ENCODE peak calls at places on chromosomes 11 and 22, in six cellular contexts. X is K562; E is lower leg skin; V is tibial artery; L is A549; P is CD8-positive, alpha-beta T cell. Q is an unnamed sample.

GRCh38 chr22:38705235-38706100 is at the start of gene GTPBP1:
- DNase-seq in V (peak; percentile 100), L (peak; percentile 100), X (peak; percentile 86), P (peak; percentile 95), E (peak; percentile 100), Q (peak; percentile 100)

GRCh38 chr22:23984430-23984829 is 4.5 kb downstream of the GSTT2 start:
- DNase-seq in L (peak; percentile 58), P (no peak), X (no peak), V (no peak), E (no peak), Q (no peak)

GRCh38 chr22:40922484-40923303 is 28.5 kb upstream of the RBX1 start:
- DNase-seq in X (peak; percentile 26), L (peak; percentile 47), E (peak; percentile 16), V (no peak), P (no peak), Q (peak; percentile 40)

GRCh38 chr22:39233736-39234120 is 11.1 kb downstream of the PDGFB start:
- DNase-seq in X (no peak), L (no peak), E (no peak), V (no peak), P (no peak), Q (no peak)

GRCh38 chr11:121563003-121563402 is 110.2 kb upstream of the SORL1-AS1 start:
- DNase-seq in L (no peak), V (no peak), X (no peak), P (no peak), E (no peak), Q (no peak)

GRCh38 chr11:76577199-76577920 is 93.2 kb downstream of the LRRC32 start:
- DNase-seq in P (no peak), V (no peak), X (no peak), E (no peak), L (peak; percentile 58), Q (no peak)

GRCh38 chr11:86606270-86606848 is 66.1 kb downstream of the ME3 start:
- DNase-seq in L (no peak), V (no peak), P (no peak), E (no peak), X (no peak), Q (no peak)

GRCh38 chr11:74820763-74821162 is 72.1 kb downstream of the RNF169 start:
- DNase-seq in P (no peak), E (no peak), V (no peak), X (no peak), L (peak; percentile 27), Q (no peak)

GRCh38 chr11:1023811-1024596 is 12.5 kb downstream of the MUC6 start:
- DNase-seq in V (no peak), L (no peak), X (no peak), P (no peak), E (no peak), Q (no peak)

GRCh38 chr22:17369553-17370035 is 334 bp downstream of the CECR2 start:
- DNase-seq in L (no peak), E (no peak), P (no peak), X (no peak), V (no peak), Q (no peak)

GRCh38 chr11:27723685-27724084 is 23.4 kb upstream of the BDNF start:
- DNase-seq in L (no peak), V (no peak), E (no peak), X (no peak), P (no peak), Q (no peak)

GRCh38 chr22:31262369-31263133 is 29.7 kb downstream of the PIK3IP1 start:
- DNase-seq in X (no peak), L (no peak), V (peak; percentile 47), P (no peak), E (no peak), Q (no peak)

GRCh38 chr11:10777806-10778205 is 26.8 kb downstream of the CTR9 start:
- DNase-seq in P (no peak), X (no peak), V (no peak), E (no peak), L (no peak), Q (no peak)

GRCh38 chr22:47090591-47091240 is 328.3 kb downstream of the TBC1D22A start:
- DNase-seq in X (peak; percentile 59), E (peak; percentile 47), V (peak; percentile 51), L (no peak), P (no peak), Q (no peak)

GRCh38 chr11:23988381-23989006 is 508.4 kb upstream of the LUZP2 start:
- DNase-seq in V (no peak), L (peak; percentile 7), X (no peak), E (no peak), P (no peak), Q (no peak)

GRCh38 chr11:124538019-124538418 is 5.4 kb downstream of the OR8B12 start:
- DNase-seq in E (no peak), X (peak; percentile 14), V (no peak), L (peak; percentile 26), P (no peak), Q (no peak)

GRCh38 chr11:124085583-124085982 is 29.7 kb upstream of the VWA5A start:
- DNase-seq in X (no peak), V (no peak), L (no peak), E (no peak), P (no peak), Q (no peak)

GRCh38 chr11:10925149-10925926 is 67.5 kb upstream of the ZBED5 start:
- DNase-seq in E (peak; percentile 13), P (no peak), V (no peak), L (peak; percentile 48), X (no peak), Q (no peak)

GRCh38 chr11:12167098-12167999 is 57.0 kb downstream of the MICAL2 start:
- DNase-seq in X (peak; percentile 65), V (no peak), E (no peak), L (peak; percentile 92), P (no peak), Q (no peak)

GRCh38 chr11:130611791-130612251 is 163.4 kb downstream of the ADAMTS15 start:
- DNase-seq in E (no peak), V (no peak), L (peak; percentile 74), X (no peak), P (no peak), Q (no peak)

GRCh38 chr11:10304495-10305261 is at the start of gene ADM:
- DNase-seq in X (peak; percentile 64), V (peak; percentile 96), E (peak; percentile 92), P (peak; percentile 55), L (peak; percentile 97), Q (no peak)

GRCh38 chr11:69934861-69935494 is 115.8 kb upstream of the FGF3 start:
- DNase-seq in P (no peak), V (no peak), E (no peak), X (no peak), L (peak; percentile 53), Q (no peak)

GRCh38 chr22:38943181-38943580 is 14.2 kb upstream of the APOBEC3A start:
- DNase-seq in X (no peak), P (no peak), V (peak; percentile 61), L (no peak), E (no peak), Q (no peak)

DNA sequence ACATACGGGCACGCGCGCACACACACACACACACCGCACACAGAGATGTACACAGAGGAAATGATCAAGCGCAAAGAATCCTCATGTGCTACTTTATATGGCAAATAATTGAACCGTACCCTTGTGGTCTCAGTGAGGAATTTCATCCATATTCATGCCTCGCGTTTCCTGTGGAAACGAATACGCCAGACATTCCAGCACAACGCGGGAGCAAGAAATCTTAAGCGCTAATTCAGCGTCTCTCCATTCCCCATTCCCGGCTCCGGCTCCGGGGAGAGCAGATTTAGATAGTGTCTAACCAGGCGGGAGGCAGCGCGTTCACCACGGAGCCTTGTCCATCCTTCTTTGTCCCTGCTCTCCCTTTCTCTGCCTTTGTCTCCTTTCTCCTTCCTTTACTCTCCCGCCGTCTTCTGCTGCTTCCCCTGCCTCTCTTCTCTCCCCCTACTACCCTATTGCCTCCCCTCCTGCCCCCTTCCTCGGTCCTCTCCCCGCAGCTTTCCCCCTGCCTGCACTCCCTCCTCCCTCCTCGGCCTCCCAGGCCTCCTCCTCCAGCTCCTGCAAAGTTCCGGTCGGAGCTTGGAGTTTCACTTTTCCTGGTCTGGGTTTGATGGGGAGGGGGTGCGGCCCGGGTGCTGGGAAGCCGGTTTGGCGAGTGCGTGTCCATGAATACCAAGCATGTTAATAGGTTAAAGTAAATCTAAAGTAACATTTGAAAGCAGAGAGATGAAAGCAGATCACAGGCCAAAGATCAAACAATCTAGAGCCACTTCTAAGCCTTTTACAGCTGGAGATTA is 579.3 kb downstream of the BUD13 start:
- DNase-seq in X (no peak), V (no peak), E (no peak), P (no peak), L (peak; percentile 2), Q (no peak)
- TF ChIP-seq CTCF in X (no peak), V (no peak), E (no peak), P (no peak), L (no peak), Q (no peak)

DNA sequence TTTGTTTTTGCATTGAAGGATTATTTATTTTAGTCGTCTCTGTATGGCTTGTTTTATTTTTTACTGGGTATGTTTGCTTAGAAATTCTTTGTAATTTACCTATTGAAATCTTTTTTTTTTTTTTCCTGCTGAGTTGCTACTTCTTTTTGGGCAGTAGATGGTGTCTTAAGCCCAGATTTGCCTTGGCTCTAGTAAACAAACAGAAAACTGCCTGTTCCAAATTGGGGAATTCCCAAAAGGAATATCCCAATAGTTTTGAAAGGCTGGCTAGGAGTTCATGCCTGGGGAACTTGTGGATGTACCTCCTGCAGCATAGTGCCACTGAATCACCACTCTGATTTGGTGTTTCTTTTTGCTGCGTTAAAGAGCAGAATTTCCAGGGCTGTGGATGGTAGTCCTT is 17.7 kb downstream of the PAMR1 start:
- DNase-seq in P (no peak), X (no peak), V (no peak), E (no peak), L (peak; percentile 6), Q (no peak)
- H3K4me3 ChIP-seq in P (no peak overlapping the region), X (no peak overlapping the region), V (no peak overlapping the region), E (no peak overlapping the region), L (no peak overlapping the region), Q (no peak overlapping the region)

GRCh38 chr11:65352783-65353182 is 1.8 kb upstream of the TIGD3 start:
- DNase-seq in P (no peak), E (no peak), X (no peak), L (no peak), V (no peak), Q (no peak)
- TF ChIP-seq CTCF in P (no peak), E (no peak), X (peak; percentile 39), L (peak; percentile 52), V (no peak), Q (no peak)

DNA sequence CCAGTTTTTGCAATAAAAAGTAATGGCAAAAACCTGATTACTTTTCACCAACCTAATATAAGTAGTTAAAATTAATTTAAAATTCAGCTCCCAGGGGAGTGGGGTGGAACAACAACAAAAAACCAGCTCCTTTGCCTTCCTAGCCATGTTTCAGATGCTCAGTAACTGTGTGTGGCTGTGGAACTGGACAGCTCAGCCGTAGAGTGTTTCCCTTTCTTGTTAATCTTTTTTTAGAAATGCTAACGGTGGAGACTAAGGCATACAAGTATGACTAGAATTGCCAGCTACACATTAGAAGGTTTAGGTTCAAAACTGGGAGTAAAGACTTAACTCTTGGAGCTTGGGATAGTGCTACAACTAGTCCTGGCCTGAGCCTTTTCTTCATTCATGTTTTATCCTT is 45.0 kb downstream of the PPP6R3 start:
- DNase-seq in E (no peak), L (no peak), X (no peak), P (no peak), V (no peak), Q (no peak)
- H3K4me3 ChIP-seq in E (no peak overlapping the region), L (no peak overlapping the region), X (no peak overlapping the region), P (no peak overlapping the region), V (no peak overlapping the region), Q (no peak overlapping the region)

DNA sequence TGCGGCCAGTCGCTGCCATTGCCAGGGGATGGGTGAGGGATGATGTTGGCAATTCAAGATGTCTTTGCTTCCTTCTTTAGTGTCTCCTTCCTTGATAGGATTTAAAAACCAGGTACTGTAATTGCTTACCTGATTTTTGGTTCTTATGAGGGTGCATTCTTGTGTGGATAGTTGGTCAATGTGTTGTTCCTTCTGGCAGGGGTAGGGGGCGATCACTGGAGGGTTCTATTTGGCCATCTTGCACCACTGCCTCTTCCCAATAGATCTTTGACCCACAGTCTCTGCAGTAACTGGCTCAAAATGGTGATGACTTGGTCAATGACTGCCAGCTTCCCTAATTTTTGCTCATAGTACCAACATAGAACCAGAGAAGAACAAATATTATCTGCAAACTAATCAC is 680.1 kb downstream of the DLG2 start:
- DNase-seq in P (no peak), V (no peak), E (no peak), X (no peak), L (no peak), Q (no peak)
- TF ChIP-seq CTCF in P (no peak), V (no peak), E (no peak), X (no peak), L (no peak), Q (no peak)